ENCODE peak calls at places on chromosomes 5 and 9, in six cellular contexts. Z, P, Y, B, T and E are unnamed samples.

GRCh38 chr5:124806026-124806856 is 59.8 kb upstream of the ZNF608 start:
- DNase-seq in Z (peak), P (no peak), B (peak), T (no peak), Y (peak), E (peak)

GRCh38 chr9:135523521-135524129 is 2.4 kb downstream of the LCN1 start:
- DNase-seq in Y (no peak), P (no peak), B (no peak), Z (no peak), T (no peak), E (no peak)

GRCh38 chr5:57106661-57107060 is 67.2 kb upstream of the GPBP1 start:
- DNase-seq in B (no peak), P (no peak), Z (no peak), T (no peak), Y (no peak), E (no peak)

GRCh38 chr5:170430871-170431437 is 41.8 kb upstream of the KCNMB1 start:
- DNase-seq in Z (no peak), B (peak), T (no peak), Y (no peak), P (peak), E (no peak)

GRCh38 chr5:15787676-15788075 is 287.7 kb downstream of the FBXL7 start:
- DNase-seq in Y (no peak), P (no peak), Z (no peak), B (no peak), T (no peak), E (no peak)

GRCh38 chr5:73540192-73540591 is 25.2 kb downstream of the ANKRA2 start:
- DNase-seq in P (no peak), Y (peak), B (peak), Z (no peak), T (no peak), E (no peak)

GRCh38 chr5:89729623-89730390 is 679.7 kb downstream of the CETN3 start:
- DNase-seq in P (no peak), Y (peak), B (peak), Z (no peak), T (peak), E (no peak)

GRCh38 chr9:84294551-84294950 is 46.0 kb downstream of the SLC28A3 start:
- DNase-seq in B (no peak), T (no peak), Z (no peak), P (no peak), Y (no peak), E (no peak)

GRCh38 chr9:2623046-2623865 is 1.7 kb downstream of the VLDLR start:
- DNase-seq in T (no peak), P (no peak), B (peak), Y (peak), Z (peak), E (no peak)

GRCh38 chr9:120559546-120559945 is 20.4 kb downstream of the CDK5RAP2 start:
- DNase-seq in Z (no peak), Y (no peak), P (no peak), T (no peak), B (no peak), E (no peak)

GRCh38 chr5:112113565-112113964 is 305.5 kb downstream of the EPB41L4A start:
- DNase-seq in T (no peak), Z (no peak), B (no peak), P (no peak), Y (no peak), E (no peak)

GRCh38 chr5:1642621-1643061 is 118.9 kb upstream of the LPCAT1 start:
- DNase-seq in P (no peak), B (no peak), T (no peak), Y (no peak), Z (no peak), E (no peak)

GRCh38 chr5:151223447-151224264 is at the start of gene CCDC69:
- DNase-seq in B (peak), P (no peak), Y (peak), Z (peak), T (peak), E (peak)

GRCh38 chr5:78642701-78643100 is 5.9 kb downstream of the LHFPL2 start:
- DNase-seq in B (no peak), Z (no peak), P (no peak), T (no peak), Y (no peak), E (no peak)

GRCh38 chr5:44546283-44546682 is 157.1 kb upstream of the FGF10 start:
- DNase-seq in Y (peak), P (peak), Z (no peak), T (no peak), B (no peak), E (no peak)

GRCh38 chr5:88836195-88836838 is 46.7 kb downstream of the MEF2C start:
- DNase-seq in B (peak), P (no peak), Z (peak), T (no peak), Y (peak), E (no peak)

GRCh38 chr5:154542000-154542399 is 64.0 kb upstream of the HAND1 start:
- DNase-seq in B (no peak), T (no peak), Y (no peak), P (no peak), Z (no peak), E (no peak)

GRCh38 chr9:129962889-129963703 is 79.9 kb downstream of the FNBP1 start:
- DNase-seq in B (no peak), Y (peak), T (peak), P (no peak), Z (peak), E (no peak)

GRCh38 chr5:168765220-168766037 is 186.3 kb upstream of the PANK3 start:
- DNase-seq in T (no peak), B (peak), P (peak), Z (peak), Y (no peak), E (no peak)

GRCh38 chr9:98627291-98627690 is 81.4 kb downstream of the GABBR2 start:
- DNase-seq in Z (no peak), B (no peak), P (no peak), Y (peak), T (no peak), E (peak)

GRCh38 chr5:181203842-181204560 is 995 bp downstream of the TRIM7 start:
- DNase-seq in Y (no peak), T (no peak), B (no peak), Z (no peak), P (no peak), E (no peak)

GRCh38 chr5:53677632-53678031 is 117.2 kb downstream of the NDUFS4 start:
- DNase-seq in P (no peak), B (no peak), Z (no peak), Y (no peak), T (no peak), E (no peak)

GRCh38 chr5:121691478-121691877 is 160.2 kb upstream of the FTMT start:
- DNase-seq in B (peak), Z (no peak), T (no peak), P (no peak), Y (peak), E (no peak)

GRCh38 chr9:33436445-33436844 is 10.9 kb downstream of the AQP3 start:
- DNase-seq in Y (no peak), P (no peak), T (no peak), Z (no peak), B (no peak), E (no peak)

GRCh38 chr5:61910771-61911170 is 395.2 kb upstream of the KIF2A start:
- DNase-seq in B (no peak), Y (no peak), Z (no peak), P (no peak), T (no peak), E (no peak)

GRCh38 chr5:102668220-102668930 is 86.7 kb upstream of the PAM start:
- DNase-seq in T (no peak), P (no peak), Y (no peak), Z (no peak), B (no peak), E (no peak)

DNA sequence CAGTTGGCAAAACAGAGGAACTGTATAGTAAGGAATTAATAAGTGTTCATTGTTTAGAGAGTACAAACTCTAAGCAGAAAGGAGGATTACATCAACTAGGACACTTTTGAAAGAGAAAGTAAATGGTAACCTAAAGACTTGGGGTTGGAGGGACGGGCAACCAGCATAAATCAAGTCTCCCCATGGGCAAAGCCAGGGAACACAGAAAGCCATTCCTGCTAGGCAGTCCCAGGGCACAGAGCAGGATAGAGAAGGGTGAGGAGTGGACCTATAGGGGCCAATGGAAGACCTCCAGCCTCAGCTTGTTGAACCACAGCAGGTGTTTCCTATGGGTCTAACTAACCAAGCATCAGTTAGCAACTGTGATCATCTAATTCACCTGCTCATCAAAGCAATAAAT is 9.2 kb upstream of the ERAP1 start:
- DNase-seq in Y (no peak), B (no peak), P (no peak), T (peak), Z (no peak), E (no peak)
- H3K4me3 ChIP-seq in Y (no peak), B (no peak), P (no peak), T (peak), Z (no peak), E (no peak)

GRCh38 chr9:21589344-21590056 is 107.4 kb upstream of the IFNE start:
- DNase-seq in T (no peak), P (no peak), B (no peak), Y (no peak), Z (no peak), E (no peak)
- H3K4me3 ChIP-seq in T (no peak), P (no peak), B (no peak), Y (no peak), Z (no peak), E (no peak)

GRCh38 chr5:140565780-140566095 is 1.1 kb downstream of the SLC35A4 start:
- DNase-seq in P (no peak), B (peak), Y (no peak), Z (no peak), T (no peak), E (no peak)
- H3K4me3 ChIP-seq in P (peak), B (no peak), Y (peak), Z (peak), T (peak), E (peak)

GRCh38 chr9:96382839-96383164 is 709 bp downstream of the SLC35D2 start:
- DNase-seq in B (no peak), Y (no peak), P (no peak), Z (no peak), T (no peak), E (no peak)
- H3K4me3 ChIP-seq in B (peak), Y (peak), P (peak), Z (peak), T (peak), E (peak)

DNA sequence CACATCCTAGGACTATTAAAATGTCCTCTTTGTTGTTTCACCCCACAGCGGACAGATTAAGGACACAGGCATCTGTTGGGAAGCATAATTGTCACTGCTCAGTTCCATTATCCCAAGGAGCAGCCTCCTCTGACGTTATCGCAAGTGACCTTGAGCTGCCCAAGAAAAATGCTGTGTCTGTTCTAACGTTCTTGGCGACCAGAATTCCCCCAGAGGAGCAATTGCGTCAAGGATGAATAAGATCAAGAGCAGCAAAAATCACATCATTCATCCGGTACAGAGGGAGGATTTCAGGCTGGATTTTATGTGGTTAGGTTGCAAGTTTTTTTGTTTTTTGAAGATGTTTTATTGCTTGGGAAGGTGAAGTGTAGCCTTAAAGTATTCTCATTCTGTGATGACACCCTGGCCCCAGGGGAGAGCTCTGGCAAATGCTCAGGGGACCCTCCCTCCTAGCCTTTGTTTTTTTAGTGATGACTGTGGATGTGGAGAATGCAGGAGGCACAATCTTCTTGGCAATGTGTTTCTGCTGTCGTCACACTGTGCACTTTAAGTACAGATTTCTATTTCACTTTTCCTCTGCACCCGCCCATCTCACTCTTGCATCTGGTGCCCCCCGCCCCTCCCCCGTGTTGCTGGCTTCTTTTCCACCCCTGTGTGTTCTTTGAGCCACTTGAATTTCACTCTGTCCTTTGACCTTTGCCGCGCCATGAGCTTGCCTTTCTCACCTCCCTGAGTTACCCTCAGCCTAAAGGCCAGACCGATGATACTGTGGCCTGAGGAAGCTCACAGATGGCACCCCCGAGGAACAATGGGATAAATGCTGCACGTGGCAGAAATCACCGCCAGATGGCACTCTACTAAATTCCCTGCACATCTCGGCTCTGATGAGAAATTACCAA is 308.4 kb downstream of the RAB3C start:
- DNase-seq in B (peak), Y (peak), P (peak), T (no peak), Z (peak), E (peak)
- H3K4me3 ChIP-seq in B (no peak), Y (peak), P (peak), T (no peak), Z (peak), E (peak)